ENCODE peak calls at places on chromosomes 2 and 18, in eight cellular contexts. One of them, this sample, is unnamed.

GRCh38 chr2:146444987-146445386 is 1399.8 kb upstream of the ACVR2A start:
- DNase-seq in HCT116: no peak
- DNase-seq in OCI-M1: no peak
- DNase-seq in CD8-positive, alpha-beta T cell: no peak
- DNase-seq in A172: no peak
- DNase-seq in cardiac fibroblast: no peak
- DNase-seq in stimulated activated CD4-positive, alpha-beta T cell treated with anti-CD3 and anti-CD28 coated beads, Interleukin-1b, Interleukin-23, amount 100 ng/mL, for 1 hour: no peak
- DNase-seq in aorta: no peak
- DNase-seq in this sample: no peak

GRCh38 chr2:9658972-9659371 is 28.2 kb upstream of the YWHAQ start:
- DNase-seq in HCT116: no peak
- DNase-seq in OCI-M1: no peak
- DNase-seq in CD8-positive, alpha-beta T cell: no peak
- DNase-seq in A172: peak; percentile 74
- DNase-seq in cardiac fibroblast: peak; percentile 26
- DNase-seq in stimulated activated CD4-positive, alpha-beta T cell treated with anti-CD3 and anti-CD28 coated beads, Interleukin-1b, Interleukin-23, amount 100 ng/mL, for 1 hour: no peak
- DNase-seq in aorta: peak; percentile 10
- DNase-seq in this sample: no peak

GRCh38 chr2:72136933-72137497 is 10.6 kb downstream of the CYP26B1 start:
- DNase-seq in HCT116: no peak
- DNase-seq in OCI-M1: no peak
- DNase-seq in CD8-positive, alpha-beta T cell: no peak
- DNase-seq in A172: no peak
- DNase-seq in cardiac fibroblast: no peak
- DNase-seq in stimulated activated CD4-positive, alpha-beta T cell treated with anti-CD3 and anti-CD28 coated beads, Interleukin-1b, Interleukin-23, amount 100 ng/mL, for 1 hour: no peak
- DNase-seq in aorta: peak; percentile 37
- DNase-seq in this sample: no peak

GRCh38 chr2:39875182-39875913 is 96.3 kb upstream of the THUMPD2 start:
- DNase-seq in HCT116: no peak
- DNase-seq in OCI-M1: no peak
- DNase-seq in CD8-positive, alpha-beta T cell: no peak
- DNase-seq in A172: peak; percentile 53
- DNase-seq in cardiac fibroblast: peak; percentile 95
- DNase-seq in stimulated activated CD4-positive, alpha-beta T cell treated with anti-CD3 and anti-CD28 coated beads, Interleukin-1b, Interleukin-23, amount 100 ng/mL, for 1 hour: no peak
- DNase-seq in aorta: no peak
- DNase-seq in this sample: no peak

GRCh38 chr2:140586379-140586778 is 1544.4 kb downstream of the LRP1B start:
- DNase-seq in HCT116: peak; percentile 45
- DNase-seq in OCI-M1: peak; percentile 77
- DNase-seq in CD8-positive, alpha-beta T cell: no peak
- DNase-seq in A172: peak; percentile 65
- DNase-seq in cardiac fibroblast: peak; percentile 28
- DNase-seq in stimulated activated CD4-positive, alpha-beta T cell treated with anti-CD3 and anti-CD28 coated beads, Interleukin-1b, Interleukin-23, amount 100 ng/mL, for 1 hour: no peak
- DNase-seq in aorta: no peak
- DNase-seq in this sample: peak; percentile 1

GRCh38 chr2:42063383-42064171 is 15.8 kb downstream of the PKDCC start:
- DNase-seq in HCT116: no peak
- DNase-seq in OCI-M1: no peak
- DNase-seq in CD8-positive, alpha-beta T cell: no peak
- DNase-seq in A172: no peak
- DNase-seq in cardiac fibroblast: peak; percentile 83
- DNase-seq in stimulated activated CD4-positive, alpha-beta T cell treated with anti-CD3 and anti-CD28 coated beads, Interleukin-1b, Interleukin-23, amount 100 ng/mL, for 1 hour: no peak
- DNase-seq in aorta: no peak
- DNase-seq in this sample: no peak

GRCh38 chr2:37457401-37457901 is 113.0 kb downstream of the QPCT start:
- DNase-seq in HCT116: no peak
- DNase-seq in OCI-M1: no peak
- DNase-seq in CD8-positive, alpha-beta T cell: no peak
- DNase-seq in A172: peak; percentile 22
- DNase-seq in cardiac fibroblast: peak; percentile 54
- DNase-seq in stimulated activated CD4-positive, alpha-beta T cell treated with anti-CD3 and anti-CD28 coated beads, Interleukin-1b, Interleukin-23, amount 100 ng/mL, for 1 hour: no peak
- DNase-seq in aorta: no peak
- DNase-seq in this sample: no peak

GRCh38 chr2:240502430-240503121 is 55.2 kb downstream of the ANKMY1 start:
- DNase-seq in HCT116: no peak
- DNase-seq in OCI-M1: no peak
- DNase-seq in CD8-positive, alpha-beta T cell: peak; percentile 5
- DNase-seq in A172: no peak
- DNase-seq in cardiac fibroblast: no peak
- DNase-seq in stimulated activated CD4-positive, alpha-beta T cell treated with anti-CD3 and anti-CD28 coated beads, Interleukin-1b, Interleukin-23, amount 100 ng/mL, for 1 hour: no peak
- DNase-seq in aorta: peak; percentile 43
- DNase-seq in this sample: no peak

GRCh38 chr2:120684691-120685402 is 50.8 kb upstream of the GLI2 start:
- DNase-seq in HCT116: no peak
- DNase-seq in OCI-M1: no peak
- DNase-seq in CD8-positive, alpha-beta T cell: no peak
- DNase-seq in A172: no peak
- DNase-seq in cardiac fibroblast: peak; percentile 55
- DNase-seq in stimulated activated CD4-positive, alpha-beta T cell treated with anti-CD3 and anti-CD28 coated beads, Interleukin-1b, Interleukin-23, amount 100 ng/mL, for 1 hour: no peak
- DNase-seq in aorta: peak; percentile 27
- DNase-seq in this sample: no peak

GRCh38 chr2:42932271-42933151 is 140.1 kb upstream of the HAAO start:
- DNase-seq in HCT116: no peak
- DNase-seq in OCI-M1: no peak
- DNase-seq in CD8-positive, alpha-beta T cell: no peak
- DNase-seq in A172: no peak
- DNase-seq in cardiac fibroblast: no peak
- DNase-seq in stimulated activated CD4-positive, alpha-beta T cell treated with anti-CD3 and anti-CD28 coated beads, Interleukin-1b, Interleukin-23, amount 100 ng/mL, for 1 hour: no peak
- DNase-seq in aorta: peak; percentile 61
- DNase-seq in this sample: no peak

GRCh38 chr2:118721817-118722551 is 125.5 kb downstream of the EN1 start:
- DNase-seq in HCT116: no peak
- DNase-seq in OCI-M1: peak; percentile 74
- DNase-seq in CD8-positive, alpha-beta T cell: no peak
- DNase-seq in A172: no peak
- DNase-seq in cardiac fibroblast: peak; percentile 29
- DNase-seq in stimulated activated CD4-positive, alpha-beta T cell treated with anti-CD3 and anti-CD28 coated beads, Interleukin-1b, Interleukin-23, amount 100 ng/mL, for 1 hour: no peak
- DNase-seq in aorta: no peak
- DNase-seq in this sample: no peak

GRCh38 chr18:50231621-50232020 is 34.7 kb downstream of the CFAP53 start:
- DNase-seq in HCT116: no peak
- DNase-seq in OCI-M1: no peak
- DNase-seq in CD8-positive, alpha-beta T cell: no peak
- DNase-seq in A172: no peak
- DNase-seq in cardiac fibroblast: no peak
- DNase-seq in stimulated activated CD4-positive, alpha-beta T cell treated with anti-CD3 and anti-CD28 coated beads, Interleukin-1b, Interleukin-23, amount 100 ng/mL, for 1 hour: no peak
- DNase-seq in aorta: no peak
- DNase-seq in this sample: no peak

GRCh38 chr18:32769242-32770180 is 3.3 kb downstream of the KLHL14 start:
- DNase-seq in HCT116: no peak
- DNase-seq in OCI-M1: no peak
- DNase-seq in CD8-positive, alpha-beta T cell: no peak
- DNase-seq in A172: no peak
- DNase-seq in cardiac fibroblast: no peak
- DNase-seq in stimulated activated CD4-positive, alpha-beta T cell treated with anti-CD3 and anti-CD28 coated beads, Interleukin-1b, Interleukin-23, amount 100 ng/mL, for 1 hour: no peak
- DNase-seq in aorta: no peak
- DNase-seq in this sample: no peak

GRCh38 chr2:138095336-138095735 is 131.1 kb downstream of the HNMT start:
- DNase-seq in HCT116: no peak
- DNase-seq in OCI-M1: no peak
- DNase-seq in CD8-positive, alpha-beta T cell: no peak
- DNase-seq in A172: no peak
- DNase-seq in cardiac fibroblast: no peak
- DNase-seq in stimulated activated CD4-positive, alpha-beta T cell treated with anti-CD3 and anti-CD28 coated beads, Interleukin-1b, Interleukin-23, amount 100 ng/mL, for 1 hour: no peak
- DNase-seq in aorta: no peak
- DNase-seq in this sample: no peak

GRCh38 chr2:174846218-174846617 is 81.9 kb upstream of the CHRNA1 start:
- DNase-seq in HCT116: no peak
- DNase-seq in OCI-M1: no peak
- DNase-seq in CD8-positive, alpha-beta T cell: no peak
- DNase-seq in A172: no peak
- DNase-seq in cardiac fibroblast: no peak
- DNase-seq in stimulated activated CD4-positive, alpha-beta T cell treated with anti-CD3 and anti-CD28 coated beads, Interleukin-1b, Interleukin-23, amount 100 ng/mL, for 1 hour: no peak
- DNase-seq in aorta: no peak
- DNase-seq in this sample: no peak

GRCh38 chr2:183487316-183487715 is 363.1 kb downstream of the NUP35 start:
- DNase-seq in HCT116: no peak
- DNase-seq in OCI-M1: no peak
- DNase-seq in CD8-positive, alpha-beta T cell: no peak
- DNase-seq in A172: no peak
- DNase-seq in cardiac fibroblast: no peak
- DNase-seq in stimulated activated CD4-positive, alpha-beta T cell treated with anti-CD3 and anti-CD28 coated beads, Interleukin-1b, Interleukin-23, amount 100 ng/mL, for 1 hour: no peak
- DNase-seq in aorta: no peak
- DNase-seq in this sample: no peak

GRCh38 chr2:239079671-239080294 is 231.9 kb downstream of the TWIST2 start:
- DNase-seq in HCT116: no peak
- DNase-seq in OCI-M1: no peak
- DNase-seq in CD8-positive, alpha-beta T cell: no peak
- DNase-seq in A172: no peak
- DNase-seq in cardiac fibroblast: no peak
- DNase-seq in stimulated activated CD4-positive, alpha-beta T cell treated with anti-CD3 and anti-CD28 coated beads, Interleukin-1b, Interleukin-23, amount 100 ng/mL, for 1 hour: no peak
- DNase-seq in aorta: no peak
- DNase-seq in this sample: no peak

GRCh38 chr2:105888625-105889024 is 143.9 kb downstream of the NCK2 start:
- DNase-seq in HCT116: peak; percentile 7
- DNase-seq in OCI-M1: peak; percentile 54
- DNase-seq in CD8-positive, alpha-beta T cell: no peak
- DNase-seq in A172: no peak
- DNase-seq in cardiac fibroblast: no peak
- DNase-seq in stimulated activated CD4-positive, alpha-beta T cell treated with anti-CD3 and anti-CD28 coated beads, Interleukin-1b, Interleukin-23, amount 100 ng/mL, for 1 hour: no peak
- DNase-seq in aorta: no peak
- DNase-seq in this sample: no peak

GRCh38 chr2:173898178-173898668 is 67.0 kb downstream of the SP3 start:
- DNase-seq in HCT116: no peak
- DNase-seq in OCI-M1: no peak
- DNase-seq in CD8-positive, alpha-beta T cell: no peak
- DNase-seq in A172: no peak
- DNase-seq in cardiac fibroblast: no peak
- DNase-seq in stimulated activated CD4-positive, alpha-beta T cell treated with anti-CD3 and anti-CD28 coated beads, Interleukin-1b, Interleukin-23, amount 100 ng/mL, for 1 hour: no peak
- DNase-seq in aorta: no peak
- DNase-seq in this sample: no peak

GRCh38 chr2:186746584-186746983 is 52.7 kb downstream of the FAM171B start:
- DNase-seq in HCT116: no peak
- DNase-seq in OCI-M1: no peak
- DNase-seq in CD8-positive, alpha-beta T cell: no peak
- DNase-seq in A172: no peak
- DNase-seq in cardiac fibroblast: no peak
- DNase-seq in stimulated activated CD4-positive, alpha-beta T cell treated with anti-CD3 and anti-CD28 coated beads, Interleukin-1b, Interleukin-23, amount 100 ng/mL, for 1 hour: no peak
- DNase-seq in aorta: no peak
- DNase-seq in this sample: no peak

GRCh38 chr2:1518501-1518821 is 105.2 kb downstream of the TPO start:
- DNase-seq in HCT116: no peak
- DNase-seq in OCI-M1: no peak
- DNase-seq in CD8-positive, alpha-beta T cell: no peak
- DNase-seq in A172: no peak
- DNase-seq in cardiac fibroblast: no peak
- DNase-seq in stimulated activated CD4-positive, alpha-beta T cell treated with anti-CD3 and anti-CD28 coated beads, Interleukin-1b, Interleukin-23, amount 100 ng/mL, for 1 hour: no peak
- DNase-seq in aorta: no peak
- DNase-seq in this sample: no peak

GRCh38 chr2:224404766-224405165 is 2.9 kb upstream of the FAM124B start:
- DNase-seq in HCT116: no peak
- DNase-seq in OCI-M1: no peak
- DNase-seq in CD8-positive, alpha-beta T cell: no peak
- DNase-seq in A172: no peak
- DNase-seq in cardiac fibroblast: no peak
- DNase-seq in stimulated activated CD4-positive, alpha-beta T cell treated with anti-CD3 and anti-CD28 coated beads, Interleukin-1b, Interleukin-23, amount 100 ng/mL, for 1 hour: no peak
- DNase-seq in aorta: no peak
- DNase-seq in this sample: no peak

GRCh38 chr2:11679016-11679415 is 9.0 kb upstream of the NTSR2 start:
- DNase-seq in HCT116: no peak
- DNase-seq in OCI-M1: no peak
- DNase-seq in CD8-positive, alpha-beta T cell: no peak
- DNase-seq in A172: no peak
- DNase-seq in cardiac fibroblast: no peak
- DNase-seq in stimulated activated CD4-positive, alpha-beta T cell treated with anti-CD3 and anti-CD28 coated beads, Interleukin-1b, Interleukin-23, amount 100 ng/mL, for 1 hour: no peak
- DNase-seq in aorta: no peak
- DNase-seq in this sample: no peak

GRCh38 chr2:236550701-236551465 is 18.7 kb upstream of the ACKR3 start:
- DNase-seq in HCT116: no peak
- DNase-seq in OCI-M1: no peak
- DNase-seq in CD8-positive, alpha-beta T cell: no peak
- DNase-seq in A172: no peak
- DNase-seq in cardiac fibroblast: no peak
- DNase-seq in stimulated activated CD4-positive, alpha-beta T cell treated with anti-CD3 and anti-CD28 coated beads, Interleukin-1b, Interleukin-23, amount 100 ng/mL, for 1 hour: no peak
- DNase-seq in aorta: no peak
- DNase-seq in this sample: no peak

GRCh38 chr2:130762910-130763385 is 7.6 kb downstream of the AMER3 start:
- DNase-seq in HCT116: no peak
- DNase-seq in OCI-M1: no peak
- DNase-seq in CD8-positive, alpha-beta T cell: no peak
- DNase-seq in A172: no peak
- DNase-seq in cardiac fibroblast: no peak
- DNase-seq in stimulated activated CD4-positive, alpha-beta T cell treated with anti-CD3 and anti-CD28 coated beads, Interleukin-1b, Interleukin-23, amount 100 ng/mL, for 1 hour: no peak
- DNase-seq in aorta: no peak
- DNase-seq in this sample: no peak

GRCh38 chr2:40760071-40760666 is 308.3 kb upstream of the SLC8A1 start:
- DNase-seq in HCT116: peak; percentile 6
- DNase-seq in OCI-M1: peak; percentile 85
- DNase-seq in CD8-positive, alpha-beta T cell: no peak
- DNase-seq in A172: peak; percentile 71
- DNase-seq in cardiac fibroblast: peak; percentile 58
- DNase-seq in stimulated activated CD4-positive, alpha-beta T cell treated with anti-CD3 and anti-CD28 coated beads, Interleukin-1b, Interleukin-23, amount 100 ng/mL, for 1 hour: no peak
- DNase-seq in aorta: no peak
- DNase-seq in this sample: no peak

GRCh38 chr2:75309596-75310290 is 110.4 kb upstream of the TACR1 start:
- DNase-seq in HCT116: no peak
- DNase-seq in OCI-M1: peak; percentile 24
- DNase-seq in CD8-positive, alpha-beta T cell: no peak
- DNase-seq in A172: peak; percentile 52
- DNase-seq in cardiac fibroblast: no peak
- DNase-seq in stimulated activated CD4-positive, alpha-beta T cell treated with anti-CD3 and anti-CD28 coated beads, Interleukin-1b, Interleukin-23, amount 100 ng/mL, for 1 hour: no peak
- DNase-seq in aorta: no peak
- DNase-seq in this sample: no peak

GRCh38 chr2:149799296-149799695 is 211.7 kb upstream of the MMADHC start:
- DNase-seq in HCT116: peak; percentile 2
- DNase-seq in OCI-M1: peak; percentile 23
- DNase-seq in CD8-positive, alpha-beta T cell: no peak
- DNase-seq in A172: peak; percentile 29
- DNase-seq in cardiac fibroblast: peak; percentile 77
- DNase-seq in stimulated activated CD4-positive, alpha-beta T cell treated with anti-CD3 and anti-CD28 coated beads, Interleukin-1b, Interleukin-23, amount 100 ng/mL, for 1 hour: no peak
- DNase-seq in aorta: no peak
- DNase-seq in this sample: no peak

GRCh38 chr2:19722486-19723420 is 179.0 kb downstream of the TTC32 start:
- DNase-seq in HCT116: no peak
- DNase-seq in OCI-M1: no peak
- DNase-seq in CD8-positive, alpha-beta T cell: no peak
- DNase-seq in A172: no peak
- DNase-seq in cardiac fibroblast: peak; percentile 34
- DNase-seq in stimulated activated CD4-positive, alpha-beta T cell treated with anti-CD3 and anti-CD28 coated beads, Interleukin-1b, Interleukin-23, amount 100 ng/mL, for 1 hour: no peak
- DNase-seq in aorta: no peak
- DNase-seq in this sample: no peak

GRCh38 chr2:205496777-205497176 is 185.5 kb upstream of the NRP2 start:
- DNase-seq in HCT116: no peak
- DNase-seq in OCI-M1: no peak
- DNase-seq in CD8-positive, alpha-beta T cell: no peak
- DNase-seq in A172: no peak
- DNase-seq in cardiac fibroblast: peak; percentile 66
- DNase-seq in stimulated activated CD4-positive, alpha-beta T cell treated with anti-CD3 and anti-CD28 coated beads, Interleukin-1b, Interleukin-23, amount 100 ng/mL, for 1 hour: no peak
- DNase-seq in aorta: no peak
- DNase-seq in this sample: no peak

GRCh38 chr2:104584393-104584792 is 269.5 kb upstream of the POU3F3 start:
- DNase-seq in HCT116: no peak
- DNase-seq in OCI-M1: no peak
- DNase-seq in CD8-positive, alpha-beta T cell: no peak
- DNase-seq in A172: no peak
- DNase-seq in cardiac fibroblast: no peak
- DNase-seq in stimulated activated CD4-positive, alpha-beta T cell treated with anti-CD3 and anti-CD28 coated beads, Interleukin-1b, Interleukin-23, amount 100 ng/mL, for 1 hour: no peak
- DNase-seq in aorta: no peak
- DNase-seq in this sample: no peak

GRCh38 chr2:28567076-28567471 is 71.2 kb downstream of the PLB1 start:
- DNase-seq in HCT116: no peak
- DNase-seq in OCI-M1: no peak
- DNase-seq in CD8-positive, alpha-beta T cell: peak; percentile 25
- DNase-seq in A172: no peak
- DNase-seq in cardiac fibroblast: no peak
- DNase-seq in stimulated activated CD4-positive, alpha-beta T cell treated with anti-CD3 and anti-CD28 coated beads, Interleukin-1b, Interleukin-23, amount 100 ng/mL, for 1 hour: no peak
- DNase-seq in aorta: no peak
- DNase-seq in this sample: no peak

GRCh38 chr2:27622921-27623384 is 5.9 kb downstream of the CCDC121 start:
- DNase-seq in HCT116: no peak
- DNase-seq in OCI-M1: no peak
- DNase-seq in CD8-positive, alpha-beta T cell: no peak
- DNase-seq in A172: peak; percentile 94
- DNase-seq in cardiac fibroblast: peak; percentile 63
- DNase-seq in stimulated activated CD4-positive, alpha-beta T cell treated with anti-CD3 and anti-CD28 coated beads, Interleukin-1b, Interleukin-23, amount 100 ng/mL, for 1 hour: no peak
- DNase-seq in aorta: no peak
- DNase-seq in this sample: no peak

GRCh38 chr18:38944446-38945024 is 1378.9 kb upstream of the CELF4 start:
- DNase-seq in HCT116: no peak
- DNase-seq in OCI-M1: no peak
- DNase-seq in CD8-positive, alpha-beta T cell: no peak
- DNase-seq in A172: no peak
- DNase-seq in cardiac fibroblast: no peak
- DNase-seq in stimulated activated CD4-positive, alpha-beta T cell treated with anti-CD3 and anti-CD28 coated beads, Interleukin-1b, Interleukin-23, amount 100 ng/mL, for 1 hour: no peak
- DNase-seq in aorta: no peak
- DNase-seq in this sample: no peak